ENCODE peak calls at places on chromosomes 2 and 18, in four cellular contexts. G, D, X and Q are unnamed samples.

GRCh38 chr2:64359892-64360657 is 93.9 kb upstream of the LGALSL start:
- DNase-seq in D (peak), G (no peak), X (peak), Q (peak)

GRCh38 chr2:121699421-121700328 is 37.0 kb downstream of the NIFK start:
- DNase-seq in G (peak), X (peak), D (peak), Q (peak)

GRCh38 chr2:40352321-40353099 is 99.4 kb downstream of the SLC8A1 start:
- DNase-seq in G (no peak), D (no peak), X (no peak), Q (no peak)

GRCh38 chr18:78607784-78608183 is 371.8 kb upstream of the SALL3 start:
- DNase-seq in D (no peak), G (no peak), X (no peak), Q (no peak)

GRCh38 chr2:119465687-119466086 is 34.0 kb downstream of the TMEM37 start:
- DNase-seq in X (no peak), D (no peak), G (no peak), Q (no peak)

GRCh38 chr18:46134920-46135675 is 30.9 kb downstream of the HAUS1 start:
- DNase-seq in D (no peak), G (no peak), X (no peak), Q (no peak)

GRCh38 chr2:149161481-149162225 is 123.2 kb downstream of the LYPD6B start:
- DNase-seq in D (no peak), X (no peak), G (no peak), Q (no peak)

GRCh38 chr2:96957299-96957698 is 29.1 kb downstream of the FAM178B start:
- DNase-seq in D (no peak), G (no peak), X (peak), Q (no peak)

GRCh38 chr2:183543731-183544130 is 419.5 kb downstream of the NUP35 start:
- DNase-seq in X (no peak), G (no peak), D (no peak), Q (peak)

GRCh38 chr2:236904389-236905263 is 181.1 kb upstream of the COPS8 start:
- DNase-seq in X (no peak), D (no peak), G (no peak), Q (no peak)

GRCh38 chr2:186605041-186605440 is 15.2 kb downstream of the ITGAV start:
- DNase-seq in X (no peak), D (no peak), G (no peak), Q (no peak)

GRCh38 chr2:127153691-127154158 is 46.8 kb upstream of the BIN1 start:
- DNase-seq in D (no peak), G (no peak), X (no peak), Q (peak)